ENCODE peak calls at places on chromosomes 4 and X, in seven cellular contexts. L is mesothelial cell of epicardium, A is neural crest cell, M is progenitor cell of endocrine pancreas, I is lower leg skin, S is GM13977, N is HFF-Myc. V is an unnamed sample.

GRCh38 chr4:55819634-55820033 is at the start of gene EXOC1L:
- DNase-seq in L (peak; percentile 39), A (peak; percentile 35), M (peak; percentile 17), I (no peak), S (no peak), N (no peak), V (no peak)

GRCh38 chrX:10922158-10922557 is 189.0 kb upstream of the HCCS start:
- DNase-seq in L (no peak), A (no peak), M (no peak), I (no peak), S (no peak), N (peak; percentile 75), V (no peak)

GRCh38 chr4:124745988-124746801 is 33.7 kb upstream of the ANKRD50 start:
- DNase-seq in L (no peak), A (no peak), M (no peak), I (no peak), S (no peak), N (no peak), V (no peak)

GRCh38 chrX:40964008-40964407 is 121.2 kb upstream of the USP9X start:
- DNase-seq in L (no peak), A (no peak), M (no peak), I (no peak), S (no peak), N (no peak), V (no peak)

GRCh38 chr4:137531951-137532868 is at the start of gene PCDH18:
- DNase-seq in L (peak; percentile 76), A (peak; percentile 68), M (peak; percentile 20), I (peak; percentile 97), S (no peak), N (peak; percentile 100), V (no peak)

GRCh38 chrX:19554786-19555185 is 39.5 kb upstream of the MAP3K15 start:
- DNase-seq in L (no peak), A (no peak), M (no peak), I (no peak), S (no peak), N (no peak), V (no peak)

GRCh38 chrX:31715675-31716074 is 643.8 kb upstream of the FTHL17 start:
- DNase-seq in L (no peak), A (no peak), M (no peak), I (no peak), S (no peak), N (no peak), V (no peak)

GRCh38 chr4:41542526-41543270 is 4.7 kb downstream of the LIMCH1 start:
- DNase-seq in L (no peak), A (no peak), M (no peak), I (no peak), S (no peak), N (no peak), V (no peak)

DNA sequence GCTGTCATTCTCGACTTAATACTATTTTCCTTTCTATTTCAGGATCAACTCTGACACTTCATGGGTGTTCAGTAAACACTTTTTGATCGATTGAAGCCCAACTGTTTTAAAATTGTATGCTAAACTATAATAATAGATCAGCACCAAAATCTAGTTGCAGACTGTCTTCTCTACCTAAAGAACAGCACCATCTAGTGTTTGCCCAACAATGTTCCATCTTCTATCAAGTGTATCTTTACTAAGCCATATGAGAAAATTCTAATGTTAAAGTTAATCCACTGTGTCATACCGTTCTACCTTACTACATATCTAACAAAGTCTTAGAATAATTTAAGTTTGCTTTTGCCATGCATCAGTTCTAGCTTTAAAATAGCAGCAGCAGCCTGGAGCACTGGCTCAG is 113.0 kb upstream of the PRDX4 start:
- DNase-seq in L (no peak), A (no peak), M (no peak), I (no peak), S (peak; percentile 14), N (peak; percentile 9), V (no peak)
- TF ChIP-seq CTCF in L (peak; percentile 59), A (peak; percentile 85), M (peak; percentile 81), I (no peak), S (peak; percentile 42), N (peak; percentile 28), V (peak; percentile 46)

GRCh38 chrX:105975382-105975781 is 63.1 kb downstream of the SERPINA7 start:
- DNase-seq in L (no peak), A (no peak), M (no peak), I (no peak), S (no peak), N (no peak), V (no peak)
- TF ChIP-seq CTCF in L (no peak), A (peak; percentile 55), M (peak; percentile 29), I (no peak), S (peak; percentile 33), N (no peak), V (peak; percentile 8)

DNA sequence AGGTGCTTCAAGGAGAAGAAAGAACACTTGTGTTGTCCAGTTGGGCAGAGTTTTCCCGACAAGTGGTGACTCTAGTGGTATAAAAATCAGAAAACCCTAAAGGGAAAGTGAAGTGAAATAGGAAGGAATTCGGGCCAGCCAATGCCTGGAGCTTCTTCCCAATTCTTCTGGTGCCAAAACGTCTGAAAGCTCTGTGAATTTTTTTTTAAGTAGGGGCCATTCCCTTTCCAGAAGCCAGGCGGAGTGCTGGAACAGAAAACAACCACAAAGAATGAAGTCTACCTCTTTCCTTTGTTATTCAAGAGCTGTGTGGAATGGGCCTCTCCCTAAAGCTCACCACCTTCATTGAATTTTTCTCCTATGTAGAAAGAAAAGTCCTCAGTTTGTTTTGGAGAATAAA is 43.1 kb upstream of the PPARGC1A start:
- DNase-seq in L (no peak), A (no peak), M (no peak), I (no peak), S (no peak), N (no peak), V (no peak)
- TF ChIP-seq CTCF in L (no peak), A (peak; percentile 49), M (no peak), I (no peak), S (no peak), N (peak; percentile 30), V (no peak)

DNA sequence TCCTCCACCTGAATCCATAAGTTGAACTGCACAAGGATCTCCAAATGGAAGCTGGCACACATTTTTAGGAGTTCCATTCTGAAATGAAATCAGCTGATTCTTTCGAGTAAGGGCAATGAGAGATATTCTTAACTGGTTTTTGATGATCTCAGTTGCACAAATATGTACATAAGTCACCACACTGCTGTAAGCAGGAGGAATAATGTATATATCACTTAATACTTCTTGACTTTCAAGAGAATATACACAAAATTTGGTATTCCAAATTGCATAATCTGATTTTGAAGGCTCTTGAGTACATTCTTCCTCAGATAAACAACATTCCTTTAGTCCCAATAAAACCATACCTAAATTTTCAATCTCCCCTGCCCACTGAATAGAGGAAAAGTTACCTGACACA is 8.2 kb downstream of the FANCB start:
- DNase-seq in L (no peak), A (no peak), M (no peak), I (no peak), S (no peak), N (no peak), V (no peak)
- TF ChIP-seq CTCF in L (no peak), A (no peak), M (no peak), I (no peak), S (no peak), N (no peak), V (no peak)

DNA sequence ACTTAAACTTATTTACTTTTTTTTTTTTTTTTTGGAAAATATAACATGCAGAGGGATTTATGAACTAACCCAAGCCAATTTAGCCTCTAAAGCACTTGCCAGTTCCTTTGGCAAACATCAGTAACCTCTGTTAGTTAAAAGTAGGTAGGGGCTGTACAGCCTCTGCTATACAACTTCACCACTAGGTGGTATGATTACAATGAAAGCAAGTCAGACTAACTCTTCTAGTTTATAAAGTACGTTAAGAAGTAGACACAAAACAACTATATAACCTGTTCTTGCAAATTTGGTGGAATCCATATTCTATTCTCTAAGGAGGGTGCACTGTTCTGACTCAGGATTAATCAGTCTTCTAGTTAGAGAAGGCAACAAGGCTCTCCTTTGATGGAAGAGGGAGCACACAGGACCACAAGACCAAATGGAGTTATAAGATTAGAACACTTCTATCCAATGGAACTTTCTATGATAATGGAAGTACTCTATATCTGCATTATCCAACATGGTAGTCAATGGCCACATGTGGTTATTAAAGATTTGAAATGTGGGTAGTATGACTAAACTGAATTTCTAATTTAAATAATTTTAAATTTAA is 12.8 kb downstream of the AIMP1 start:
- DNase-seq in L (no peak), A (no peak), M (no peak), I (no peak), S (no peak), N (no peak), V (no peak)
- TF ChIP-seq CTCF in L (peak; percentile 71), A (peak; percentile 77), M (peak; percentile 75), I (no peak), S (peak; percentile 47), N (peak; percentile 64), V (peak; percentile 52)

GRCh38 chrX:77160301-77160700 is 286.9 kb upstream of the FGF16 start:
- DNase-seq in L (no peak), A (no peak), M (no peak), I (no peak), S (no peak), N (no peak), V (no peak)
- TF ChIP-seq CTCF in L (peak; percentile 13), A (peak; percentile 35), M (peak; percentile 31), I (no peak), S (peak; percentile 56), N (peak; percentile 18), V (no peak)

GRCh38 chrX:34555481-34555880 is 101.6 kb downstream of the TMEM47 start:
- DNase-seq in L (no peak), A (no peak), M (no peak), I (no peak), S (no peak), N (no peak), V (no peak)
- TF ChIP-seq CTCF in L (no peak), A (no peak), M (no peak), I (no peak), S (no peak), N (no peak), V (no peak)

GRCh38 chr4:7915875-7916242 is 23.8 kb downstream of the AFAP1 start:
- DNase-seq in L (no peak), A (no peak), M (no peak), I (peak; percentile 9), S (no peak), N (no peak), V (no peak)
- TF ChIP-seq CTCF in L (no peak), A (no peak), M (no peak), I (no peak), S (no peak), N (no peak), V (no peak)

DNA sequence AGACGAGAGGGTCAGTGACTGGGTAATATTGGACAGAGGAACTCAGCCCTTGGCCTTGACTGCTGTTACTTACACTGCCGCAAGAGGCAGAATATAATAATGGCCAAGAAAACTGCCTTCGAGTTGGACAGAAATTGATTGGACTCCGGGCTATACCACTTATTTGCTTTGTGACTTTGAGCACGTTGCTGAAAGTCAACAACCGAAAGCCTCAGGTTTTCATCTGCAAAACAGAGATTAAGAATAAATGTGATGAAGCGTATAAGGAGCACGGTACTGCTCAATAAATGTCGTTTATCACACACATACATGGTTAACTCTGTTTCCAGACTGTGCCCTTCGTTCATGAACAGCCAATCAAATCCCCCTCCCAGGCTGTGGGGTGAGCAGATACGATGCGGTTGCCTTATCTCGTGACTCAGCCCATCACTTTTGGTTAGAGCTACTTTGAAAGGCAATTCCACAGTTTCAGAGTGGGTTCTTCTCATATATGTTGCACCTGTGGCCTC is 91.6 kb downstream of the TSPAN7 start:
- DNase-seq in L (no peak), A (no peak), M (no peak), I (no peak), S (no peak), N (no peak), V (no peak)
- TF ChIP-seq CTCF in L (no peak), A (no peak), M (no peak), I (no peak), S (no peak), N (no peak), V (no peak)

V was measured in D721Med.